ENCODE peak calls at places on chromosomes 4 and X, in six cellular contexts. One of them, this sample, is unnamed.

GRCh38 chr4:127623755-127624087 is 9.0 kb upstream of the INTU start:
- DNase-seq in uterus: peak
- DNase-seq in colonic mucosa: no peak
- DNase-seq in psoas muscle: peak
- DNase-seq in AG04450: no peak
- DNase-seq in astrocyte of the spinal cord: peak
- DNase-seq in this sample: no peak

GRCh38 chr4:73844352-73844751 is 7.9 kb downstream of the CXCL6 start:
- DNase-seq in uterus: no peak
- DNase-seq in colonic mucosa: no peak
- DNase-seq in psoas muscle: no peak
- DNase-seq in AG04450: no peak
- DNase-seq in astrocyte of the spinal cord: peak
- DNase-seq in this sample: peak

GRCh38 chr4:135552131-135552530 is 1350.5 kb upstream of the PABPC4L start:
- DNase-seq in uterus: no peak
- DNase-seq in colonic mucosa: no peak
- DNase-seq in psoas muscle: no peak
- DNase-seq in AG04450: no peak
- DNase-seq in astrocyte of the spinal cord: no peak
- DNase-seq in this sample: peak

GRCh38 chrX:42988700-42989099 is 210.7 kb upstream of the PPP1R2C start:
- DNase-seq in uterus: no peak
- DNase-seq in colonic mucosa: no peak
- DNase-seq in psoas muscle: no peak
- DNase-seq in AG04450: no peak
- DNase-seq in astrocyte of the spinal cord: no peak
- DNase-seq in this sample: no peak

GRCh38 chr4:99859618-99860017 is 34.6 kb downstream of the LAMTOR3 start:
- DNase-seq in uterus: no peak
- DNase-seq in colonic mucosa: no peak
- DNase-seq in psoas muscle: no peak
- DNase-seq in AG04450: no peak
- DNase-seq in astrocyte of the spinal cord: no peak
- DNase-seq in this sample: no peak

GRCh38 chr4:97627785-97628184 is 515.5 kb downstream of the STPG2 start:
- DNase-seq in uterus: no peak
- DNase-seq in colonic mucosa: no peak
- DNase-seq in psoas muscle: no peak
- DNase-seq in AG04450: no peak
- DNase-seq in astrocyte of the spinal cord: no peak
- DNase-seq in this sample: no peak

GRCh38 chr4:52028970-52029369 is 8.8 kb upstream of the LRRC66 start:
- DNase-seq in uterus: no peak
- DNase-seq in colonic mucosa: no peak
- DNase-seq in psoas muscle: no peak
- DNase-seq in AG04450: peak
- DNase-seq in astrocyte of the spinal cord: peak
- DNase-seq in this sample: peak

GRCh38 chr4:185134176-185134869 is 8.7 kb upstream of the SLC25A4 start:
- DNase-seq in uterus: no peak
- DNase-seq in colonic mucosa: no peak
- DNase-seq in psoas muscle: no peak
- DNase-seq in AG04450: peak
- DNase-seq in astrocyte of the spinal cord: peak
- DNase-seq in this sample: peak

GRCh38 chr4:172232966-172233365 is 419.8 kb downstream of the GALNTL6 start:
- DNase-seq in uterus: no peak
- DNase-seq in colonic mucosa: no peak
- DNase-seq in psoas muscle: no peak
- DNase-seq in AG04450: no peak
- DNase-seq in astrocyte of the spinal cord: no peak
- DNase-seq in this sample: peak

GRCh38 chr4:4848540-4848939 is 10.9 kb upstream of the MSX1 start:
- DNase-seq in uterus: no peak
- DNase-seq in colonic mucosa: no peak
- DNase-seq in psoas muscle: no peak
- DNase-seq in AG04450: no peak
- DNase-seq in astrocyte of the spinal cord: no peak
- DNase-seq in this sample: no peak

GRCh38 chrX:66638591-66639500 is at the start of gene EDA2R:
- DNase-seq in uterus: peak
- DNase-seq in colonic mucosa: peak
- DNase-seq in psoas muscle: no peak
- DNase-seq in AG04450: no peak
- DNase-seq in astrocyte of the spinal cord: peak
- DNase-seq in this sample: peak

GRCh38 chr4:138555107-138555506 is 313.0 kb upstream of the SLC7A11 start:
- DNase-seq in uterus: no peak
- DNase-seq in colonic mucosa: no peak
- DNase-seq in psoas muscle: no peak
- DNase-seq in AG04450: no peak
- DNase-seq in astrocyte of the spinal cord: no peak
- DNase-seq in this sample: no peak

GRCh38 chr4:145843148-145843547 is 95.5 kb downstream of the ZNF827 start:
- DNase-seq in uterus: no peak
- DNase-seq in colonic mucosa: no peak
- DNase-seq in psoas muscle: no peak
- DNase-seq in AG04450: peak
- DNase-seq in astrocyte of the spinal cord: peak
- DNase-seq in this sample: peak

GRCh38 chr4:164012396-164013027 is 518.0 kb downstream of the TMA16 start:
- DNase-seq in uterus: no peak
- DNase-seq in colonic mucosa: no peak
- DNase-seq in psoas muscle: no peak
- DNase-seq in AG04450: no peak
- DNase-seq in astrocyte of the spinal cord: peak
- DNase-seq in this sample: peak

GRCh38 chr4:39103291-39103690 is 41.3 kb downstream of the KLHL5 start:
- DNase-seq in uterus: no peak
- DNase-seq in colonic mucosa: no peak
- DNase-seq in psoas muscle: no peak
- DNase-seq in AG04450: no peak
- DNase-seq in astrocyte of the spinal cord: no peak
- DNase-seq in this sample: no peak

GRCh38 chr4:63275491-63275890 is 1133.8 kb downstream of the TECRL start:
- DNase-seq in uterus: no peak
- DNase-seq in colonic mucosa: no peak
- DNase-seq in psoas muscle: no peak
- DNase-seq in AG04450: no peak
- DNase-seq in astrocyte of the spinal cord: no peak
- DNase-seq in this sample: no peak

GRCh38 chrX:18574591-18574990 is 97.3 kb downstream of the RS1 start:
- DNase-seq in uterus: peak
- DNase-seq in colonic mucosa: no peak
- DNase-seq in psoas muscle: peak
- DNase-seq in AG04450: peak
- DNase-seq in astrocyte of the spinal cord: peak
- DNase-seq in this sample: peak

GRCh38 chr4:159526172-159526571 is 423.3 kb downstream of the RAPGEF2 start:
- DNase-seq in uterus: no peak
- DNase-seq in colonic mucosa: no peak
- DNase-seq in psoas muscle: no peak
- DNase-seq in AG04450: no peak
- DNase-seq in astrocyte of the spinal cord: no peak
- DNase-seq in this sample: peak

GRCh38 chr4:142883433-142883832 is 37.3 kb upstream of the INPP4B start:
- DNase-seq in uterus: no peak
- DNase-seq in colonic mucosa: no peak
- DNase-seq in psoas muscle: no peak
- DNase-seq in AG04450: no peak
- DNase-seq in astrocyte of the spinal cord: peak
- DNase-seq in this sample: peak

GRCh38 chr4:165185448-165185847 is 21.9 kb upstream of the KLHL2 start:
- DNase-seq in uterus: no peak
- DNase-seq in colonic mucosa: no peak
- DNase-seq in psoas muscle: no peak
- DNase-seq in AG04450: no peak
- DNase-seq in astrocyte of the spinal cord: no peak
- DNase-seq in this sample: no peak

GRCh38 chr4:48112017-48112667 is 21.9 kb downstream of the TXK start:
- DNase-seq in uterus: no peak
- DNase-seq in colonic mucosa: no peak
- DNase-seq in psoas muscle: no peak
- DNase-seq in AG04450: no peak
- DNase-seq in astrocyte of the spinal cord: peak
- DNase-seq in this sample: no peak

DNA sequence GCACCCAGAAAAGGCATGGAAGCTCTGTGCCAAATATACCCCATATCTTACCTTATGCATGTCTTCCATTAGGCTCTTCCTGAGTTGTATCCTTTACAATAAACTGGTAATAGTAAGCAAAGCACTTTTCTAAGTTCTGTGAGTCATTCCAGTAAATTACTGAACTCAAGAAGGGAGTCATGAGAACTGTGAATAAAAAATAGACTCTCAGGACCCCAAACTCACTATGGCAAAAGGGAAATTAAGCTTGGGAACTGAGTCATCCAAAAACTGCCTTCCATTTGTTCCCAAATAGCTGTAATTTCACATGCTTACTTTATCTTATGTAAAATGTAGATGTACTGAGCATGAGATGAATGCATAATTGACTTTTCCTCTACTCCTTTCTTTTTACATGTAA is 8.0 kb downstream of the TCEAL3 start:
- DNase-seq in uterus: no peak
- DNase-seq in colonic mucosa: no peak
- DNase-seq in psoas muscle: no peak
- DNase-seq in AG04450: no peak
- DNase-seq in astrocyte of the spinal cord: peak
- DNase-seq in this sample: no peak
- TF ChIP-seq CTCF in uterus: no peak
- TF ChIP-seq CTCF in colonic mucosa: no peak
- TF ChIP-seq CTCF in psoas muscle: no peak
- TF ChIP-seq CTCF in AG04450: no peak
- TF ChIP-seq CTCF in astrocyte of the spinal cord: no peak
- TF ChIP-seq CTCF in this sample: no peak

DNA sequence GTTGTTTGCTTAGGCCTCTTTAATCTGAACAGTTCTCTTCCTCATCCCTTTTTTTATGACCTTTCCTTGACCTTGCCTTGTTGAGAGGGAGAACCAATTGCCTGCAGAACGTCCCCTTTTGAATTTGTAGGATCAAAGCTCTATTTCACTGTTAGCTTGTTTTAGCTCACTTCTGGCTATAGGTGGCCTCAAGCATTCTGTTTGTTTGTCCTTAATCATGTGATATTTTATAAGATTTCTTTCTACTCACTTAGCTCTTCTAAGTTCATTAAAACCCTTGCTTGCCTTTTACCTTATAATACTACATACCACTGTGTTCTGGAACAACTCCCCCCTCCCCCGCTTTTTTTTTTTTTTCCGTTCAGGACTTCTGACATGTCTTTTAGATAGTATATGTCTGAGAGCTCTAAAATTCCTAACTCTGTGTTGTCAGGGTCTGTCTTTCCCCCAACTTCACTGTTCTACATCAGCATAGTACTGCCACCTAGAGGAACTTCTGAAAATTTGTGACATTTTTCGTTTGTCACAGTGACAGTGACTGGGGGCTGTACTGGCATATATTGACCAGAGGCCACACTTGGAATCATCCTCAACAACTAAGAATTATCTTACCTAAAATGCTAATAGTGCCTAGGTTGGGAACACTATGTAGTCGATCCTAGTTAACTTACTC is 128.5 kb downstream of the LARP7 start:
- DNase-seq in uterus: no peak
- DNase-seq in colonic mucosa: no peak
- DNase-seq in psoas muscle: no peak
- DNase-seq in AG04450: no peak
- DNase-seq in astrocyte of the spinal cord: peak
- DNase-seq in this sample: peak
- TF ChIP-seq CTCF in uterus: peak
- TF ChIP-seq CTCF in colonic mucosa: no peak
- TF ChIP-seq CTCF in psoas muscle: peak
- TF ChIP-seq CTCF in AG04450: peak
- TF ChIP-seq CTCF in astrocyte of the spinal cord: peak
- TF ChIP-seq CTCF in this sample: peak

GRCh38 chrX:51892921-51893745 is at the start of gene MAGED1:
- DNase-seq in uterus: peak
- DNase-seq in colonic mucosa: peak
- DNase-seq in psoas muscle: peak
- DNase-seq in AG04450: peak
- DNase-seq in astrocyte of the spinal cord: peak
- DNase-seq in this sample: peak

GRCh38 chrX:51889851-51890250 is 3.6 kb upstream of the MAGED1 start:
- DNase-seq in uterus: no peak
- DNase-seq in colonic mucosa: no peak
- DNase-seq in psoas muscle: no peak
- DNase-seq in AG04450: no peak
- DNase-seq in astrocyte of the spinal cord: no peak
- DNase-seq in this sample: no peak

GRCh38 chrX:51893931-51894696 is 691 bp downstream of the MAGED1 start:
- DNase-seq in uterus: peak
- DNase-seq in colonic mucosa: peak
- DNase-seq in psoas muscle: no peak
- DNase-seq in AG04450: no peak
- DNase-seq in astrocyte of the spinal cord: peak
- DNase-seq in this sample: peak

GRCh38 chrX:51891245-51891644 is 2.2 kb upstream of the MAGED1 start:
- DNase-seq in uterus: no peak
- DNase-seq in colonic mucosa: no peak
- DNase-seq in psoas muscle: no peak
- DNase-seq in AG04450: no peak
- DNase-seq in astrocyte of the spinal cord: no peak
- DNase-seq in this sample: no peak

GRCh38 chrX:51891821-51892551 is 1.4 kb upstream of the MAGED1 start:
- DNase-seq in uterus: peak
- DNase-seq in colonic mucosa: no peak
- DNase-seq in psoas muscle: peak
- DNase-seq in AG04450: peak
- DNase-seq in astrocyte of the spinal cord: peak
- DNase-seq in this sample: no peak
- TF ChIP-seq CTCF in uterus: no peak
- TF ChIP-seq CTCF in colonic mucosa: no peak
- TF ChIP-seq CTCF in psoas muscle: no peak
- TF ChIP-seq CTCF in AG04450: no peak
- TF ChIP-seq CTCF in astrocyte of the spinal cord: no peak
- TF ChIP-seq CTCF in this sample: no peak

DNA sequence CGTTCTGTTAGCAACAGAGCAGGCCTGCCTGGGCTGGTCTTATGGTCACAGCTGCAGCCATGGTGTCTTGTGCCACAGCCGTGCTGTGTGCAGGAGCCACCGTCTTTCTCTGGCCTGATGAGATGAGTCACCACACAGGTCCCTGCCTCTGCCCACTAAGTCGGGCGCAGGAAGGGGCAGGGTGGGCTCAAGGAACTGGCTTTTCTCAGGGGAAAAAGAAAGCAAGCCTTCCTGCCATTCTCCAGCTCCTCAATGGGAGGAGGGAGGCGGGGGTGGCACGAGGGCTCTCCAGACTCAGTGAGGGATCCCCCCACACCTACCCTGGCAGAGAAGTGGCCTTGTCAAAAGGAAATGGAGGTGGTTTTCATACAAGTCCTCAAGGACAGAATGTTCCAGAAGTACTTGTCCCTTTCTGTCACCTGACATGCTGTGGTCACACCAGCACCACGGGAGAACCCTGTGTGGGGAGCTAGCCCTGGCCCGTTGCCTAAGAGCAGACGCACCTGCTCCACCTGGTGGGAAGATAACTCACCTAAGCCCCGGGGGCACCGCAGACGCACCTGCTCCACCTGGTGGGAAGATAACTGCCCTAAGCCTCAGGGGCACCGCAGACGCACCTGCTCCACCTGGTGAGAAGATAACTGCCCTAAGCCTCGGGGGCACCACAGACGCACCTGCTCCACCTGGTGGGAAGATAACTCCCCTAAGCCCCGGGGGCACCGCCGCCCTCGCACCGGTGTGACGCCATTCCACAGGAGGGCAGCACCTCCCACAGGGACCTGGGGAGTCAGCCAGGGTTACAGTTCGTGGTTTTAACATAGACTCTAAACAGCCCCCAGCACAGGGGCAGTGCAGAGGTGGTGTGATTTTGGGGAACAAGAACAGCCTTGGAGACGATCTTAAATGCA is 18.5 kb downstream of the UVSSA start:
- DNase-seq in uterus: no peak
- DNase-seq in colonic mucosa: no peak
- DNase-seq in psoas muscle: peak
- DNase-seq in AG04450: no peak
- DNase-seq in astrocyte of the spinal cord: no peak
- DNase-seq in this sample: no peak
- TF ChIP-seq CTCF in uterus: no peak
- TF ChIP-seq CTCF in colonic mucosa: no peak
- TF ChIP-seq CTCF in psoas muscle: no peak
- TF ChIP-seq CTCF in AG04450: no peak
- TF ChIP-seq CTCF in astrocyte of the spinal cord: no peak
- TF ChIP-seq CTCF in this sample: no peak